ENCODE peak calls at places on chromosomes 6 and 20, in seven cellular contexts. F is AG09309, J is GM23338, H is retinal pigment epithelial cell, X is astrocyte of the spinal cord, N is fibroblast of the aortic adventitia, Z is GM12865. E is an unnamed sample.
A peak's percentile ranks its signal among the peaks of the same experiment; 100 is the strongest.

GRCh38 chr20:62087227-62087626 is 21.5 kb upstream of the TAF4 start:
- DNase-seq in Z (no peak), X (no peak), H (no peak), N (no peak), J (no peak), F (no peak), E (no peak)

GRCh38 chr20:43658068-43658722 is 8.7 kb upstream of the MYBL2 start:
- DNase-seq in N (no peak), Z (peak; percentile 29), F (no peak), H (peak; percentile 43), J (peak; percentile 55), X (peak; percentile 21), E (no peak)

GRCh38 chr20:3755814-3756480 is 11.6 kb downstream of the ADISSP start:
- DNase-seq in F (no peak), N (no peak), J (no peak), X (no peak), Z (no peak), H (no peak), E (no peak)

GRCh38 chr6:107153061-107153460 is 37.7 kb upstream of the BEND3 start:
- DNase-seq in J (no peak), H (no peak), F (peak; percentile 8), X (peak; percentile 56), N (no peak), Z (no peak), E (no peak)

GRCh38 chr6:125233216-125233615 is 68.6 kb downstream of the HDDC2 start:
- DNase-seq in N (no peak), F (no peak), X (no peak), Z (no peak), H (no peak), J (no peak), E (no peak)

GRCh38 chr6:25793970-25794369 is 37.9 kb downstream of the SLC17A1 start:
- DNase-seq in H (no peak), X (no peak), N (no peak), J (no peak), F (no peak), Z (no peak), E (no peak)

GRCh38 chr6:113211185-113211584 is 646.0 kb upstream of the MARCKS start:
- DNase-seq in F (no peak), H (no peak), N (no peak), Z (no peak), X (no peak), J (peak; percentile 10), E (no peak)

GRCh38 chr20:37408202-37408929 is 62.4 kb downstream of the SRC start:
- DNase-seq in Z (no peak), N (peak; percentile 31), J (no peak), X (no peak), F (no peak), H (no peak), E (peak; percentile 84)

GRCh38 chr6:118260833-118261232 is 287.3 kb upstream of the PLN start:
- DNase-seq in X (no peak), H (no peak), F (no peak), N (no peak), Z (no peak), J (no peak), E (no peak)

GRCh38 chr6:12119085-12119588 is 107.0 kb downstream of the HIVEP1 start:
- DNase-seq in Z (peak; percentile 90), F (no peak), H (no peak), X (no peak), N (peak; percentile 18), J (no peak), E (no peak)

GRCh38 chr6:159778542-159778941 is 10.9 kb downstream of the TCP1 start:
- DNase-seq in N (no peak), F (no peak), X (no peak), Z (no peak), H (no peak), J (no peak), E (no peak)

GRCh38 chr20:16922834-16923233 is 174.7 kb downstream of the OTOR start:
- DNase-seq in X (peak; percentile 78), N (peak; percentile 15), H (peak; percentile 81), Z (no peak), J (no peak), F (peak; percentile 79), E (no peak)

GRCh38 chr6:125511809-125512341 is 210.1 kb upstream of the HDDC2 start:
- DNase-seq in F (no peak), H (peak; percentile 50), J (no peak), N (peak; percentile 89), Z (no peak), X (peak; percentile 46), E (no peak)

DNA sequence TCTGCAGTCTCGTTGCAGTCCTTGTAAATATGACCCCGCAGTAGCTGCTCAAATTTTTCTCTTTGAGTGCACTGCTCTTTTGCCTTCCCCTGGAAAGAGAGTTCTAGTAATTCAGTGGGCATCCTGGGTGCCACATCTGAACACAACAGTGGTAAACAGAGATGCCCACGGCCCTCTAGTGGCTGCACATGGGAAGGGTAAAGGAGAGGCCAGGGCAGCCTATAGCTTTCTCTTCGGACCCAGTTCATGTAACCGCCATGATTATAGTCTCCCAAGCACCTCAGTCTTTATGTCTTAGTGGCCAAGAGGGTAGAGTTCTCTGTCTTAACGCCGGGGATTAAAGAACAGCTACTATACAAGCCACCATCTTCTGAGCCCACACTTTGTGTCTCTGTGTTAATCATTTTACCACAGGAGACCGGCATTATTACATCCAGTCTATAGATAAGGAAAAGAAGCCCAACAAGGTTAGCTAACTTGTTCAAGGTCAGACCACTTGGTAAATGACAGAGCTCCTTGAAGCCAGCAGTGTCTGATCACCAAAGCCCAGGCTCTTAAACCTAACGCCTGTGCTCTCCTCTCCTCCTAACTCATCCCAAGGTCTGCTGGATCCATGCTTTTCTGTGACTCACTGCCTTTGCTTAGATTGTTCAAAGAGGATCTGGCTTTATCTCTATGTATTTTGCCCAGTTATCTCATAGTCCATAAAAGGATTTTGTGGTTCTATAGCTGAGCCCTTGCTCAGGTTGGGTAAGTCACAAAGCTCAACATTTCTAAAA is 81.8 kb downstream of the ISM1 start:
- DNase-seq in J (peak; percentile 64), Z (peak; percentile 51), F (no peak), N (peak; percentile 14), H (no peak), X (peak; percentile 5), E (peak; percentile 62)
- H3K4me3 ChIP-seq in J (no peak overlapping the region), Z (no peak overlapping the region), F (no peak overlapping the region), N (no peak overlapping the region), H (no peak overlapping the region), X (no peak overlapping the region), E (no peak overlapping the region)

GRCh38 chr6:166956444-166957086 is at the start of gene RNASET2:
- DNase-seq in Z (peak; percentile 96), F (peak; percentile 39), X (peak; percentile 90), H (peak; percentile 43), N (peak; percentile 75), J (peak; percentile 91), E (peak; percentile 97)

GRCh38 chr6:166954118-166954713 is 2.1 kb downstream of the RNASET2 start:
- DNase-seq in Z (peak; percentile 29), X (no peak), N (no peak), H (no peak), F (no peak), J (no peak), E (no peak)

GRCh38 chr6:166955865-166956443 is 396 bp downstream of the RNASET2 start:
- DNase-seq in F (no peak), Z (peak; percentile 45), N (no peak), J (peak; percentile 80), H (no peak), X (peak; percentile 16), E (no peak)

GRCh38 chr6:166957087-166957804 is 896 bp upstream of the RNASET2 start:
- DNase-seq in F (no peak), N (no peak), J (peak; percentile 52), X (no peak), H (no peak), Z (peak; percentile 72), E (peak; percentile 54)

DNA sequence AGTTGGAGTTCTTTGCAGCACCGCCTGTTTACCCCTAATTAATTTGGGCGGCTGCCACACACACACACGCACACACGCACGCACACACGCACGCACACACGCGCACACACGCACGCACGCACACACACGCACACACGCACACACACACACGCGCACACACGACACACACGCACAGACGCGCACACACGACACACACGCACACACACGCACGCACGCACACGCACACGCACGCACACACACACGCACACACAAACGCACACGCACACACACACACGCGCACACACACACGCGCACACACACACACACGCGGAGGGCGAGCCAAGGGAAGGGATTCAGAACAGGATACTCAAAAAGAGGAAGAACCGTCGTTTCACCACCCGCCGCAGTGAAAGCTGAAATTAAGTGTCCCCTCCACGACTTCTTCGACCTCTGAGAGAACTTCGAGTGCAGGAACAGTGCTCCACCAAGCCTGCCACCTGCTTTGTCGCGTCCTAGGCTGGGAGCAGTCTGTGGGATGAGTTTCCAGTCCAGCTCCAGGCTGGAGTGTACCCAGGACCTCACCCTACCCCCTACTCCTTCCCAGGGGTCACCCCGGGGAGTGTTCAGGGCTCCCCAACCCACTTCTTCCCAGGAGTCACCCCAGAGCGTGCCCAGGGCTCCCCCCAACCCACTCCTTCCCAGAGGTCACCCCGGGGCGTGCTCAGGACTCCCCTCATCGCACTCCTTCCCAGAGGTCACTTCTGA is 1.1 kb downstream of the RNASET2 start:
- DNase-seq in F (no peak), H (no peak), J (peak; percentile 44), X (no peak), N (no peak), Z (peak; percentile 78), E (no peak)
- H3K4me3 ChIP-seq in F (peak overlapping the region; percentile 63), H (peak overlapping the region; percentile 67), J (peak overlapping the region; percentile 89), X (peak overlapping the region; percentile 63), N (peak overlapping the region; percentile 82), Z (peak overlapping the region; percentile 91), E (peak overlapping the region; percentile 89)

DNA sequence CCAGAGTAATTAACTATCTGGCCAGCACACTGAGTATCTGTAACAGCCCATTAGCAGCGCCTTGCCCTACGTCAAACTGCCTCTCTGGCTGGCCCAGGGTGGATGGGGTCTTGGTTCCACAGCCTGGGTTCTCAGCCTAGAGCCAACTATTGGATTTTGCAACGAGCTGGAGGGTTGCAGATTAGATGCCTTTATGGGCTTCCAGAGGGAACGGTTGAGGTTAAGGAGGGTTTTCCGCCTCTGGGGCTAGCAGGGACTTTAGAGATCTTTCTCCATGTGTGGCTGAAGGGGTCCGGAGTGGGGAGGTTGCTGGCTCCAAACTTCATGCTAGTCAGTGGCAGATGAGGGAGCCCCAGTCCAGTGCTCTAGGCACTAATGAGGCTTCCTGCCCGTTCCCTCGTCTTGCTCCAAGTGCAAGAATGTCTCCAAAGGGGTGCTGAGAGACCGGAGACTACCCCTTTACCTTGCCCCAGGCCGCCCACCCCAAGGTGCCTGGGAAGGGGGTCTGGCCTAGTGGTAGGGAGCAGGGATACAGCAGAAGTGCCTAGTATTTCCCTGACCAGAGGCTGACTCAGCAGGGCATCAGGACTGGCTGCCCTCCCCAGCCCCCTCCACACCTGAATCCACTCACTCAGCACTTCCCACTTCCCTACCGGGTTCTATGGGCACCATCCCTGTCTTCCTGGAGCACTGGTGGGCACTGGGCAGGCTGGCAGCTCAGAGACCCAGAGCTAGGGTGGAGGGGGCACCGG is 53.7 kb upstream of the MLN start:
- DNase-seq in X (no peak), F (no peak), N (no peak), J (no peak), Z (no peak), H (no peak), E (no peak)
- H3K4me3 ChIP-seq in X (no peak overlapping the region), F (no peak overlapping the region), N (no peak overlapping the region), J (no peak overlapping the region), Z (no peak overlapping the region), H (no peak overlapping the region), E (no peak overlapping the region)

DNA sequence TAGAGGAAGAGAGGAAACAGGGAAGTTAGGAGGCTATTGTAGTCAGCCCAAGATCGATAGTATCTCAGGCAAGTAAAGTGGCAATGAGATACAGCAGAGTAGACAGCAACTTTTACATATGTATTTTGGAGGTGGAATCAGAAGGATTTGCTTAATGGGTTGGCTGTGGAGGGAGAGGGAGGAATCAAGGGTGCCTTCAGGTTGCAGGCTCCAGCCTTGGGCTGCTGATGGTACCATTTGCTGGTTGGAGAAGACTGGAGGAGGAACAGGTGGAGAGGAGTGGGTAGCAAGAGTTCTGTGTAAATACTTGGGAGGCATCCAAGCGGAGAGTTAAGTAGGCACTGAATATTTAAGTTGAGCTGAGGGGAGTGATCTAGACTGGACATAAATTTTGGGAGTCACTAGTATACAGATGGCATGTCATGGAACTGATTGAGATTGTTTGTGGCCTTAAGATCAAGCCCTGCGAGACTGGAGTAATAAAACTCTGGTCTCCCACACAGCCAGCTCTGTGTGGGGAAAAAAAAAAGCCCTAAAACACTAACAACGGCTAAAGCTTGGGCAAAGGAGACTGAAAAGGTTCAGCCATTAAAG is 5.3 kb downstream of the BICRAL start:
- DNase-seq in H (no peak), N (no peak), X (no peak), F (no peak), Z (no peak), J (no peak), E (no peak)
- H3K4me3 ChIP-seq in H (no peak overlapping the region), N (no peak overlapping the region), X (no peak overlapping the region), F (no peak overlapping the region), Z (no peak overlapping the region), J (no peak overlapping the region), E (no peak overlapping the region)

E was measured in WERI-Rb-1.